ENCODE peak calls at places on chromosomes 7 and 10, in eight cellular contexts. E is activated CD4-positive, alpha-beta T cell treated with anti-CD3 and anti-CD28 coated beads for 36 hours; W is NCI-H1105; O is smooth muscle cell of the brain vasculature; M is foreskin fibroblast; S is DND-41; F is nucleus accumbens; I is neural progenitor cell. A is an unnamed sample.

GRCh38 chr10:90413196-90413595 is 444.6 kb downstream of the HTR7 start:
- DNase-seq in W (no peak), E (no peak), I (no peak), F (no peak), S (no peak), O (no peak), M (peak), A (no peak)

GRCh38 chr7:8217200-8218068 is 44.5 kb downstream of the ICA1 start:
- DNase-seq in F (no peak), I (peak), M (peak), W (peak), S (peak), E (no peak), O (peak), A (peak)

GRCh38 chr10:44460499-44460898 is 75.6 kb upstream of the CXCL12 start:
- DNase-seq in S (no peak), I (no peak), O (no peak), E (no peak), W (no peak), F (no peak), M (no peak), A (no peak)

GRCh38 chr10:89391882-89392756 is at the start of gene IFIT1:
- DNase-seq in F (peak), E (peak), S (peak), W (no peak), O (peak), I (peak), M (peak), A (peak)

GRCh38 chr7:71772783-71773182 is 639.4 kb downstream of the CALN1 start:
- DNase-seq in M (no peak), I (no peak), F (no peak), E (no peak), O (no peak), S (peak), W (no peak), A (no peak)

GRCh38 chr7:148905093-148905666 is 21.1 kb upstream of the EZH2 start:
- DNase-seq in S (no peak), O (no peak), W (no peak), M (no peak), E (no peak), I (no peak), F (no peak), A (no peak)

GRCh38 chr7:107118109-107118900 is 50.5 kb upstream of the HBP1 start:
- DNase-seq in I (no peak), M (peak), F (no peak), S (no peak), E (no peak), W (peak), O (no peak), A (no peak)

GRCh38 chr7:30549933-30550493 is 44.7 kb upstream of the GARS1 start:
- DNase-seq in S (no peak), E (no peak), M (peak), I (peak), W (no peak), O (no peak), F (no peak), A (no peak)

GRCh38 chr10:108597031-108597430 is 1326.3 kb downstream of the XPNPEP1 start:
- DNase-seq in W (no peak), F (no peak), I (no peak), E (no peak), O (no peak), M (peak), S (no peak), A (no peak)

GRCh38 chr7:67992287-67992686 is 995.7 kb downstream of the TYW1 start:
- DNase-seq in I (no peak), W (no peak), E (no peak), M (no peak), F (no peak), O (no peak), S (no peak), A (no peak)

GRCh38 chr7:157405501-157405900 is 68.7 kb downstream of the DNAJB6 start:
- DNase-seq in F (no peak), E (no peak), W (no peak), M (no peak), O (no peak), I (no peak), S (no peak), A (no peak)

GRCh38 chr7:153158204-153158603 is 398.7 kb downstream of the ACTR3B start:
- DNase-seq in E (no peak), I (no peak), O (no peak), M (no peak), F (no peak), W (no peak), S (no peak), A (no peak)

A was measured in effector CD4-positive, alpha-beta T cell.